ENCODE peak calls at places on chromosomes 7 and 10, in nine cellular contexts. Q is pancreas; V is GM23248; O is mammary epithelial cell; Z is left ventricle myocardium inferior; K is CD8-positive, alpha-beta memory T cell; N is hepatocyte; L is brain microvascular endothelial cell; E is neuronal stem cell. M is an unnamed sample.

GRCh38 chr7:128940494-128941322 is 3.0 kb downstream of the IRF5 start:
- DNase-seq in E (no peak), N (no peak), Q (no peak), L (no peak), O (no peak), K (no peak), V (no peak), Z (peak), M (no peak)

GRCh38 chr10:100364735-100365391 is 17.8 kb downstream of the SCD start:
- DNase-seq in O (peak), N (peak), K (no peak), Q (peak), L (peak), Z (peak), E (no peak), V (peak), M (peak)

GRCh38 chr7:81367335-81367801 is 402.5 kb downstream of the HGF start:
- DNase-seq in E (no peak), V (peak), N (peak), L (no peak), O (peak), Z (peak), K (no peak), Q (no peak), M (peak)

GRCh38 chr10:7797582-7797981 is 9.6 kb downstream of the ATP5F1C start:
- DNase-seq in Q (no peak), Z (peak), V (peak), E (no peak), K (no peak), O (peak), L (peak), N (peak), M (no peak)

GRCh38 chr10:20271490-20271889 is 455.3 kb downstream of the PLXDC2 start:
- DNase-seq in O (no peak), Z (no peak), L (no peak), Q (no peak), V (no peak), K (no peak), N (no peak), E (no peak), M (no peak)

GRCh38 chr7:16504019-16504418 is 22.6 kb upstream of the LRRC72 start:
- DNase-seq in L (peak), V (peak), O (no peak), N (no peak), Z (no peak), E (no peak), K (no peak), Q (no peak), M (no peak)

GRCh38 chr10:82340166-82340565 is 465.2 kb downstream of the NRG3 start:
- DNase-seq in Q (no peak), V (no peak), O (no peak), Z (no peak), L (no peak), E (no peak), K (no peak), N (no peak), M (no peak)

GRCh38 chr10:7424315-7424714 is 13.5 kb upstream of the SFMBT2 start:
- DNase-seq in Z (no peak), N (peak), K (peak), Q (no peak), L (no peak), E (no peak), O (no peak), V (no peak), M (no peak)

GRCh38 chr7:159030490-159031134 is 114.1 kb downstream of the VIPR2 start:
- DNase-seq in L (peak), K (no peak), O (no peak), Q (peak), E (no peak), V (peak), Z (peak), N (peak), M (peak)

GRCh38 chr7:110941385-110941784 is 149.5 kb upstream of the LRRN3 start:
- DNase-seq in V (no peak), E (no peak), Q (no peak), O (no peak), Z (no peak), K (no peak), L (no peak), N (no peak), M (no peak)

GRCh38 chr7:79734158-79734557 is 280.7 kb upstream of the MAGI2 start:
- DNase-seq in Q (no peak), Z (no peak), K (no peak), V (no peak), L (no peak), O (peak), E (no peak), N (no peak), M (no peak)

GRCh38 chr7:26329520-26330269 is 38.0 kb downstream of the SNX10 start:
- DNase-seq in O (no peak), V (no peak), N (no peak), E (no peak), Q (no peak), K (no peak), L (no peak), Z (peak), M (no peak)

GRCh38 chr7:75716992-75717626 is 21.6 kb downstream of the HIP1 start:
- DNase-seq in V (peak), O (peak), N (no peak), E (no peak), L (peak), Z (no peak), K (no peak), Q (no peak), M (no peak)

GRCh38 chr10:17836917-17837316 is 27.8 kb downstream of the MRC1 start:
- DNase-seq in Z (peak), N (peak), E (peak), K (no peak), V (peak), Q (peak), O (no peak), L (peak), M (peak)

GRCh38 chr7:7705316-7705715 is 13.1 kb downstream of the RPA3 start:
- DNase-seq in Q (no peak), O (no peak), Z (no peak), L (no peak), V (no peak), K (no peak), N (no peak), E (no peak), M (no peak)

GRCh38 chr7:7707756-7708310 is 10.6 kb downstream of the RPA3 start:
- DNase-seq in E (peak), K (no peak), L (peak), V (peak), Z (no peak), N (peak), O (peak), Q (no peak), M (no peak)

GRCh38 chr7:7706101-7706511 is 12.3 kb downstream of the RPA3 start:
- DNase-seq in Z (no peak), E (no peak), Q (no peak), O (no peak), N (no peak), K (no peak), L (no peak), V (no peak), M (no peak)

GRCh38 chr7:7704867-7705266 is 13.5 kb downstream of the RPA3 start:
- DNase-seq in K (no peak), L (no peak), V (no peak), Z (no peak), O (peak), N (no peak), E (no peak), Q (no peak), M (no peak)

DNA sequence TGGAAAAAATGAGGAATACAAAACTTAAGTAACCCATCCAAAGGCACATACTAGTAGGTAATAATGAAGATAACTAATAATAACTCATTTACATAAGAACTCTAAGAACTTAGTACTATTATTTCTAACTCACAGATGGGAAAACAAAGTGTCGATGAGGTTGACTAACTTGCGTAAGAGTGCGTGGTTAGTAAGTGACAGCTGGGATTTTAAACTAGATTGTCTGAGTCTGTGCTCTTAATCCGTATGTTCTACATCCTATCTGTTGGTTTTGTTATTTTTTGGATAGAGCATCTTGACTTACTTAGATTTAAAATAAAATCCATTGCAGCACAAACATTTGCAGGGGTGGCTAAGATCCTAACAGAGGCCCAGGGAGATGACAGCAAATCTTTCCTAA is 11.9 kb downstream of the RPA3 start:
- DNase-seq in N (no peak), O (no peak), K (no peak), V (no peak), E (no peak), Z (no peak), Q (no peak), L (no peak), M (no peak)
- H3K4me3 ChIP-seq in N (no peak), O (no peak), K (no peak), V (no peak), E (no peak), Z (no peak), Q (no peak), L (no peak), M (no peak)

DNA sequence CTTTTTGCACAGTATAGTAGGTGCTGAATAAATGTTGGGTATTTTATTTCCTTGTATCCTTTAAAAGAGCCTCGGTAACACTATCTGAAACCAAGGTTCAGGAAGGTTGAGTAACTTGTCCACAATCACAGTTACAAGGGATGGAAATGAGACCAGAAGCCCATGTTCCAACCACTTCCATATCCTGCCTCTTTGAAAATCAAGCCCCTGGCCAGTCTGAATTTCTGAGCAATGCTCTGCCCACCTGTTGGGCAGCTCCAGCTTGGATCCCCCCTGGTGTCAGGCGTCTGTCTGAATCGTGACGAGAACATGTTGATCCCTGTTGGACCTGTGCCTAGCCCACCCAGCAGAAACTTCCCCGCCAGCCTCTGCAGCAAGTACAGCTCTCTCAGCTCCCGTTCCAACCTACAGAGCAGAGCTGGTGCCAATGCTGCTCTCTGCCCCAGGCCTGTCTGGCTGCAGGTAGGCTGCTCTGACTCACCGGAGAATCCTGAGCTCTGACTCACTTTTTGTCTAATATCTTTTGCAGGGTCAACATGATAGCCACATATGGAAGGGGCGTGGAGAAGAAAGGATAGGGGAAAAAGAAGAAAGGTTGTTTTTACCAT is 595.5 kb downstream of the INHBA start:
- DNase-seq in Q (no peak), Z (no peak), O (peak), L (peak), K (no peak), V (peak), E (no peak), N (peak), M (no peak)
- H3K27ac ChIP-seq in Q (no peak), Z (no peak), O (peak), L (no peak), K (no peak), V (no peak), E (no peak), N (peak), M (no peak)

DNA sequence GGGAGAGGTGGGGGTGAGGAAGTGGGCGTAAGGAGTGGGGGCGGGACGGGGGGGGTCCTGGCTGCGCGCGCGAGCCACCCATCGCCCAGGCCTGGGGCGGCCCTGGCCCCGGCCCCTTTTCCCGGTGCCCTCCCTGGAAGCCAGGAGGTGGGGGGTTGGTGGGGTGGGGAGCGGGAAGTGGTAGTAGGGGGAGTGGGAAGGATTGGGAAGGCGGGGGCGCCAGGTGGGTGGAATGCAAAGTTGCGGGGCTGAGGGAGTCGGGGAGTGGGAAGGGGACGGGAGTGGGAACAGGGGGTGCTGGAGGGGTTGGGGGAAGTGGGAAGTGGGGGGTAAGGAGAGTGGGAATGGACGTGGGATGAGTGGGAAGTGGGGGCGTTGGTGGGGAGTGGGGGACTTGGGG is 369 bp upstream of the MMD2 start:
- DNase-seq in Q (no peak), K (no peak), E (no peak), Z (no peak), N (no peak), O (no peak), L (no peak), V (no peak), M (no peak)
- H3K4me3 ChIP-seq in Q (no peak), K (no peak), E (peak), Z (peak), N (no peak), O (no peak), L (no peak), V (no peak), M (peak)

GRCh38 chr7:33982425-33982786 is 77.1 kb downstream of the BMPER start:
- DNase-seq in V (peak), L (peak), K (no peak), Q (no peak), E (no peak), Z (no peak), N (no peak), O (peak), M (peak)

GRCh38 chr7:33981686-33982424 is 76.5 kb downstream of the BMPER start:
- DNase-seq in O (no peak), L (peak), Q (no peak), Z (no peak), K (no peak), E (no peak), N (no peak), V (peak), M (no peak)

GRCh38 chr7:33986456-33986855 is 81.1 kb downstream of the BMPER start:
- DNase-seq in O (no peak), Z (no peak), K (no peak), Q (no peak), N (no peak), L (no peak), E (no peak), V (peak), M (no peak)

DNA sequence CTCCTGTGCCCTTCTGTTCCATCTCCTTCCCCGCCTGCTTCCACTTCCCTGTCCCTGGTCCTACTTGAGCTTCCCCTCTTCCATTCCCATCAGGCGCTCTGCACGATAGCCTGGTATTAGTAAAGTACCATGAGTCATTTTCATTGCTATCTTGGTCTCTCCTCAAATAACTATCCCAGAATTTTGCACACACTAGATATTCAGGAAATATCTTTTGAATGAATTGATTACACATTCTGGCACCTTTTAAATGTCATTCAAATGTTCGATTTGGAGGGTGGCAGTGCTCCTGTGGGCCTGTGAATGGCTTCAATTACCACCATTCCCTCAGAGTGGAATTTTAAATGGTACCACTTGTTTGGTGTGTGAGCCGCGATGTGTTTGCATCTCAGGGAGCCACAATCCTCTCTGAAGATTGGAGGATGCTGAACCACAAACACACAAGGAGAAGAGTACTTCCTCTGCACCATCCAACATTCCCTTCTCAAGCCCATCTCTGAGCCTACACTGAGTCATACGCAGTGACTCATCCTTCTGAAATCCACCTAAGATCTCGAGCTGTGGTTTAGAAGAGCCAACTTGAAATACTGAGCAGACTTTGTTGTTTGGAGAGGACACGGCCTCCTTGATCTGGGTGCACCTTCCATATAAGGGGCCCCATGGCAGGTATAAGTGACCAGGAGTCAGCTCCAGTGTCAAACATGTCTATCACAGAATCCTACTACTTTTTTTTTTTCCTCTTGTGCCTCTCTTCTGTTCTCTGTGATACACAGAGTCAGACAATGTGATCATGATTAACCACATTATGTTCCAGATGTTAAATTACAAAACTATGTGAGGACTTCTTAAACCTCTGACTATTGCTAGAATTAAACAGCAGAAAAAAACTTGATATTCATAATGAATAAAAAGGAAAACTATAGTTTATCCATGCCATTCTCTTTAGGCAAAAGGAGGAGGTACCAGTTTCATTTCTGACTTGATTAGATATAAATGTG is 81.9 kb downstream of the BMPER start:
- DNase-seq in V (peak), O (peak), Q (no peak), E (no peak), L (peak), N (peak), Z (no peak), K (no peak), M (peak)
- H3K27ac ChIP-seq in V (peak), O (peak), Q (no peak), E (no peak), L (peak), N (peak), Z (no peak), K (no peak), M (peak)

GRCh38 chr7:69947998-69948397 is 349.7 kb downstream of the AUTS2 start:
- DNase-seq in E (no peak), V (no peak), N (no peak), Z (no peak), O (no peak), K (no peak), L (no peak), Q (no peak), M (no peak)

GRCh38 chr7:69949195-69949594 is 350.9 kb downstream of the AUTS2 start:
- DNase-seq in V (no peak), O (no peak), Q (no peak), Z (no peak), K (no peak), N (no peak), E (no peak), L (no peak), M (no peak)

GRCh38 chr7:69957661-69958060 is 359.4 kb downstream of the AUTS2 start:
- DNase-seq in L (no peak), O (no peak), K (no peak), N (no peak), Q (no peak), Z (no peak), E (no peak), V (no peak), M (no peak)

GRCh38 chr7:69953319-69954067 is 355.2 kb downstream of the AUTS2 start:
- DNase-seq in K (no peak), Q (no peak), Z (no peak), L (no peak), N (no peak), E (no peak), O (no peak), V (no peak), M (peak)
- H3K4me3 ChIP-seq in K (no peak), Q (no peak), Z (no peak), L (no peak), N (no peak), E (no peak), O (no peak), V (no peak), M (no peak)

M was measured in A673.